ENCODE peak calls at places on chromosome 5, in ten cellular contexts. One of them, this sample, is unnamed.

GRCh38 chr5:124596595-124597388 is 149.6 kb downstream of the ZNF608 start:
- DNase-seq in AG10803: peak
- DNase-seq in endodermal cell: no peak
- DNase-seq in activated CD4-positive, alpha-beta T cell treated with anti-CD3 and anti-CD28 coated beads, Interleukin-2, amount 50 U/mL, for 1 hour: no peak
- DNase-seq in mucosa of descending colon: no peak
- DNase-seq in H54: no peak
- DNase-seq in adrenal gland: no peak
- DNase-seq in stimulated activated CD8-positive, alpha-beta memory T cell treated with anti-CD3 and anti-CD28 coated beads, Interleukin-7, amount 100 ng/mL, for 48 hours: no peak
- DNase-seq in stimulated activated CD4-positive, alpha-beta T cell treated with anti-CD3 and anti-CD28 coated beads, Interleukin-4, amount 100 ng/mL, for 24 hours: no peak
- DNase-seq in iPS-NIHi11: no peak
- DNase-seq in this sample: no peak

GRCh38 chr5:19986036-19986619 is 1.9 kb downstream of the CDH18 start:
- DNase-seq in AG10803: no peak
- DNase-seq in endodermal cell: no peak
- DNase-seq in activated CD4-positive, alpha-beta T cell treated with anti-CD3 and anti-CD28 coated beads, Interleukin-2, amount 50 U/mL, for 1 hour: no peak
- DNase-seq in mucosa of descending colon: no peak
- DNase-seq in H54: no peak
- DNase-seq in adrenal gland: no peak
- DNase-seq in stimulated activated CD8-positive, alpha-beta memory T cell treated with anti-CD3 and anti-CD28 coated beads, Interleukin-7, amount 100 ng/mL, for 48 hours: no peak
- DNase-seq in stimulated activated CD4-positive, alpha-beta T cell treated with anti-CD3 and anti-CD28 coated beads, Interleukin-4, amount 100 ng/mL, for 24 hours: no peak
- DNase-seq in iPS-NIHi11: no peak
- DNase-seq in this sample: no peak

GRCh38 chr5:150780816-150781221 is 2.3 kb downstream of the SMIM3 start:
- DNase-seq in AG10803: peak
- DNase-seq in endodermal cell: no peak
- DNase-seq in activated CD4-positive, alpha-beta T cell treated with anti-CD3 and anti-CD28 coated beads, Interleukin-2, amount 50 U/mL, for 1 hour: no peak
- DNase-seq in mucosa of descending colon: peak
- DNase-seq in H54: no peak
- DNase-seq in adrenal gland: no peak
- DNase-seq in stimulated activated CD8-positive, alpha-beta memory T cell treated with anti-CD3 and anti-CD28 coated beads, Interleukin-7, amount 100 ng/mL, for 48 hours: no peak
- DNase-seq in stimulated activated CD4-positive, alpha-beta T cell treated with anti-CD3 and anti-CD28 coated beads, Interleukin-4, amount 100 ng/mL, for 24 hours: no peak
- DNase-seq in iPS-NIHi11: no peak
- DNase-seq in this sample: no peak

GRCh38 chr5:137695651-137696428 is 40.0 kb downstream of the KLHL3 start:
- DNase-seq in AG10803: no peak
- DNase-seq in endodermal cell: no peak
- DNase-seq in activated CD4-positive, alpha-beta T cell treated with anti-CD3 and anti-CD28 coated beads, Interleukin-2, amount 50 U/mL, for 1 hour: peak
- DNase-seq in mucosa of descending colon: no peak
- DNase-seq in H54: no peak
- DNase-seq in adrenal gland: no peak
- DNase-seq in stimulated activated CD8-positive, alpha-beta memory T cell treated with anti-CD3 and anti-CD28 coated beads, Interleukin-7, amount 100 ng/mL, for 48 hours: no peak
- DNase-seq in stimulated activated CD4-positive, alpha-beta T cell treated with anti-CD3 and anti-CD28 coated beads, Interleukin-4, amount 100 ng/mL, for 24 hours: peak
- DNase-seq in iPS-NIHi11: peak
- DNase-seq in this sample: no peak

GRCh38 chr5:74382864-74383618 is 257.5 kb downstream of the ENC1 start:
- DNase-seq in AG10803: peak
- DNase-seq in endodermal cell: no peak
- DNase-seq in activated CD4-positive, alpha-beta T cell treated with anti-CD3 and anti-CD28 coated beads, Interleukin-2, amount 50 U/mL, for 1 hour: no peak
- DNase-seq in mucosa of descending colon: no peak
- DNase-seq in H54: no peak
- DNase-seq in adrenal gland: peak
- DNase-seq in stimulated activated CD8-positive, alpha-beta memory T cell treated with anti-CD3 and anti-CD28 coated beads, Interleukin-7, amount 100 ng/mL, for 48 hours: no peak
- DNase-seq in stimulated activated CD4-positive, alpha-beta T cell treated with anti-CD3 and anti-CD28 coated beads, Interleukin-4, amount 100 ng/mL, for 24 hours: no peak
- DNase-seq in iPS-NIHi11: no peak
- DNase-seq in this sample: no peak

GRCh38 chr5:36875051-36875788 is 1.3 kb upstream of the NIPBL start:
- DNase-seq in AG10803: peak
- DNase-seq in endodermal cell: peak
- DNase-seq in activated CD4-positive, alpha-beta T cell treated with anti-CD3 and anti-CD28 coated beads, Interleukin-2, amount 50 U/mL, for 1 hour: peak
- DNase-seq in mucosa of descending colon: peak
- DNase-seq in H54: peak
- DNase-seq in adrenal gland: peak
- DNase-seq in stimulated activated CD8-positive, alpha-beta memory T cell treated with anti-CD3 and anti-CD28 coated beads, Interleukin-7, amount 100 ng/mL, for 48 hours: peak
- DNase-seq in stimulated activated CD4-positive, alpha-beta T cell treated with anti-CD3 and anti-CD28 coated beads, Interleukin-4, amount 100 ng/mL, for 24 hours: peak
- DNase-seq in iPS-NIHi11: peak
- DNase-seq in this sample: peak

GRCh38 chr5:36177715-36178556 is 26.0 kb downstream of the SKP2 start:
- DNase-seq in AG10803: peak
- DNase-seq in endodermal cell: no peak
- DNase-seq in activated CD4-positive, alpha-beta T cell treated with anti-CD3 and anti-CD28 coated beads, Interleukin-2, amount 50 U/mL, for 1 hour: no peak
- DNase-seq in mucosa of descending colon: no peak
- DNase-seq in H54: no peak
- DNase-seq in adrenal gland: no peak
- DNase-seq in stimulated activated CD8-positive, alpha-beta memory T cell treated with anti-CD3 and anti-CD28 coated beads, Interleukin-7, amount 100 ng/mL, for 48 hours: no peak
- DNase-seq in stimulated activated CD4-positive, alpha-beta T cell treated with anti-CD3 and anti-CD28 coated beads, Interleukin-4, amount 100 ng/mL, for 24 hours: no peak
- DNase-seq in iPS-NIHi11: peak
- DNase-seq in this sample: no peak

GRCh38 chr5:43256261-43256966 is 56.8 kb downstream of the HMGCS1 start:
- DNase-seq in AG10803: no peak
- DNase-seq in endodermal cell: no peak
- DNase-seq in activated CD4-positive, alpha-beta T cell treated with anti-CD3 and anti-CD28 coated beads, Interleukin-2, amount 50 U/mL, for 1 hour: no peak
- DNase-seq in mucosa of descending colon: no peak
- DNase-seq in H54: no peak
- DNase-seq in adrenal gland: no peak
- DNase-seq in stimulated activated CD8-positive, alpha-beta memory T cell treated with anti-CD3 and anti-CD28 coated beads, Interleukin-7, amount 100 ng/mL, for 48 hours: no peak
- DNase-seq in stimulated activated CD4-positive, alpha-beta T cell treated with anti-CD3 and anti-CD28 coated beads, Interleukin-4, amount 100 ng/mL, for 24 hours: no peak
- DNase-seq in iPS-NIHi11: no peak
- DNase-seq in this sample: no peak

GRCh38 chr5:149581192-149581861 is at the start of gene ARHGEF37:
- DNase-seq in AG10803: peak
- DNase-seq in endodermal cell: peak
- DNase-seq in activated CD4-positive, alpha-beta T cell treated with anti-CD3 and anti-CD28 coated beads, Interleukin-2, amount 50 U/mL, for 1 hour: peak
- DNase-seq in mucosa of descending colon: peak
- DNase-seq in H54: peak
- DNase-seq in adrenal gland: peak
- DNase-seq in stimulated activated CD8-positive, alpha-beta memory T cell treated with anti-CD3 and anti-CD28 coated beads, Interleukin-7, amount 100 ng/mL, for 48 hours: peak
- DNase-seq in stimulated activated CD4-positive, alpha-beta T cell treated with anti-CD3 and anti-CD28 coated beads, Interleukin-4, amount 100 ng/mL, for 24 hours: peak
- DNase-seq in iPS-NIHi11: peak
- DNase-seq in this sample: peak

GRCh38 chr5:58946232-58946631 is 363.4 kb downstream of the RAB3C start:
- DNase-seq in AG10803: no peak
- DNase-seq in endodermal cell: no peak
- DNase-seq in activated CD4-positive, alpha-beta T cell treated with anti-CD3 and anti-CD28 coated beads, Interleukin-2, amount 50 U/mL, for 1 hour: no peak
- DNase-seq in mucosa of descending colon: no peak
- DNase-seq in H54: no peak
- DNase-seq in adrenal gland: no peak
- DNase-seq in stimulated activated CD8-positive, alpha-beta memory T cell treated with anti-CD3 and anti-CD28 coated beads, Interleukin-7, amount 100 ng/mL, for 48 hours: no peak
- DNase-seq in stimulated activated CD4-positive, alpha-beta T cell treated with anti-CD3 and anti-CD28 coated beads, Interleukin-4, amount 100 ng/mL, for 24 hours: no peak
- DNase-seq in iPS-NIHi11: no peak
- DNase-seq in this sample: no peak

GRCh38 chr5:126967808-126968466 is 62.4 kb downstream of the MARCHF3 start:
- DNase-seq in AG10803: peak
- DNase-seq in endodermal cell: no peak
- DNase-seq in activated CD4-positive, alpha-beta T cell treated with anti-CD3 and anti-CD28 coated beads, Interleukin-2, amount 50 U/mL, for 1 hour: no peak
- DNase-seq in mucosa of descending colon: no peak
- DNase-seq in H54: no peak
- DNase-seq in adrenal gland: no peak
- DNase-seq in stimulated activated CD8-positive, alpha-beta memory T cell treated with anti-CD3 and anti-CD28 coated beads, Interleukin-7, amount 100 ng/mL, for 48 hours: no peak
- DNase-seq in stimulated activated CD4-positive, alpha-beta T cell treated with anti-CD3 and anti-CD28 coated beads, Interleukin-4, amount 100 ng/mL, for 24 hours: no peak
- DNase-seq in iPS-NIHi11: no peak
- DNase-seq in this sample: no peak

GRCh38 chr5:124963236-124963929 is 216.9 kb upstream of the ZNF608 start:
- DNase-seq in AG10803: peak
- DNase-seq in endodermal cell: peak
- DNase-seq in activated CD4-positive, alpha-beta T cell treated with anti-CD3 and anti-CD28 coated beads, Interleukin-2, amount 50 U/mL, for 1 hour: no peak
- DNase-seq in mucosa of descending colon: peak
- DNase-seq in H54: no peak
- DNase-seq in adrenal gland: no peak
- DNase-seq in stimulated activated CD8-positive, alpha-beta memory T cell treated with anti-CD3 and anti-CD28 coated beads, Interleukin-7, amount 100 ng/mL, for 48 hours: no peak
- DNase-seq in stimulated activated CD4-positive, alpha-beta T cell treated with anti-CD3 and anti-CD28 coated beads, Interleukin-4, amount 100 ng/mL, for 24 hours: no peak
- DNase-seq in iPS-NIHi11: peak
- DNase-seq in this sample: no peak

GRCh38 chr5:38607930-38608545 is 51.6 kb upstream of the LIFR start:
- DNase-seq in AG10803: peak
- DNase-seq in endodermal cell: no peak
- DNase-seq in activated CD4-positive, alpha-beta T cell treated with anti-CD3 and anti-CD28 coated beads, Interleukin-2, amount 50 U/mL, for 1 hour: no peak
- DNase-seq in mucosa of descending colon: no peak
- DNase-seq in H54: no peak
- DNase-seq in adrenal gland: no peak
- DNase-seq in stimulated activated CD8-positive, alpha-beta memory T cell treated with anti-CD3 and anti-CD28 coated beads, Interleukin-7, amount 100 ng/mL, for 48 hours: no peak
- DNase-seq in stimulated activated CD4-positive, alpha-beta T cell treated with anti-CD3 and anti-CD28 coated beads, Interleukin-4, amount 100 ng/mL, for 24 hours: no peak
- DNase-seq in iPS-NIHi11: peak
- DNase-seq in this sample: no peak

GRCh38 chr5:113345261-113345940 is 89.4 kb downstream of the TSSK1B start:
- DNase-seq in AG10803: no peak
- DNase-seq in endodermal cell: no peak
- DNase-seq in activated CD4-positive, alpha-beta T cell treated with anti-CD3 and anti-CD28 coated beads, Interleukin-2, amount 50 U/mL, for 1 hour: no peak
- DNase-seq in mucosa of descending colon: no peak
- DNase-seq in H54: no peak
- DNase-seq in adrenal gland: no peak
- DNase-seq in stimulated activated CD8-positive, alpha-beta memory T cell treated with anti-CD3 and anti-CD28 coated beads, Interleukin-7, amount 100 ng/mL, for 48 hours: no peak
- DNase-seq in stimulated activated CD4-positive, alpha-beta T cell treated with anti-CD3 and anti-CD28 coated beads, Interleukin-4, amount 100 ng/mL, for 24 hours: no peak
- DNase-seq in iPS-NIHi11: no peak
- DNase-seq in this sample: no peak

GRCh38 chr5:94268226-94268625 is 350.2 kb downstream of the KIAA0825 start:
- DNase-seq in AG10803: no peak
- DNase-seq in endodermal cell: no peak
- DNase-seq in activated CD4-positive, alpha-beta T cell treated with anti-CD3 and anti-CD28 coated beads, Interleukin-2, amount 50 U/mL, for 1 hour: no peak
- DNase-seq in mucosa of descending colon: no peak
- DNase-seq in H54: no peak
- DNase-seq in adrenal gland: no peak
- DNase-seq in stimulated activated CD8-positive, alpha-beta memory T cell treated with anti-CD3 and anti-CD28 coated beads, Interleukin-7, amount 100 ng/mL, for 48 hours: no peak
- DNase-seq in stimulated activated CD4-positive, alpha-beta T cell treated with anti-CD3 and anti-CD28 coated beads, Interleukin-4, amount 100 ng/mL, for 24 hours: no peak
- DNase-seq in iPS-NIHi11: no peak
- DNase-seq in this sample: no peak

GRCh38 chr5:178346607-178347334 is 114.2 kb upstream of the PHYKPL start:
- DNase-seq in AG10803: no peak
- DNase-seq in endodermal cell: no peak
- DNase-seq in activated CD4-positive, alpha-beta T cell treated with anti-CD3 and anti-CD28 coated beads, Interleukin-2, amount 50 U/mL, for 1 hour: no peak
- DNase-seq in mucosa of descending colon: no peak
- DNase-seq in H54: no peak
- DNase-seq in adrenal gland: no peak
- DNase-seq in stimulated activated CD8-positive, alpha-beta memory T cell treated with anti-CD3 and anti-CD28 coated beads, Interleukin-7, amount 100 ng/mL, for 48 hours: no peak
- DNase-seq in stimulated activated CD4-positive, alpha-beta T cell treated with anti-CD3 and anti-CD28 coated beads, Interleukin-4, amount 100 ng/mL, for 24 hours: no peak
- DNase-seq in iPS-NIHi11: no peak
- DNase-seq in this sample: no peak

GRCh38 chr5:59592101-59592500 is 301.4 kb downstream of the PDE4D start:
- DNase-seq in AG10803: peak
- DNase-seq in endodermal cell: no peak
- DNase-seq in activated CD4-positive, alpha-beta T cell treated with anti-CD3 and anti-CD28 coated beads, Interleukin-2, amount 50 U/mL, for 1 hour: no peak
- DNase-seq in mucosa of descending colon: peak
- DNase-seq in H54: no peak
- DNase-seq in adrenal gland: no peak
- DNase-seq in stimulated activated CD8-positive, alpha-beta memory T cell treated with anti-CD3 and anti-CD28 coated beads, Interleukin-7, amount 100 ng/mL, for 48 hours: no peak
- DNase-seq in stimulated activated CD4-positive, alpha-beta T cell treated with anti-CD3 and anti-CD28 coated beads, Interleukin-4, amount 100 ng/mL, for 24 hours: no peak
- DNase-seq in iPS-NIHi11: peak
- DNase-seq in this sample: no peak

GRCh38 chr5:134139377-134139851 is 24.9 kb downstream of the TCF7 start:
- DNase-seq in AG10803: no peak
- DNase-seq in endodermal cell: no peak
- DNase-seq in activated CD4-positive, alpha-beta T cell treated with anti-CD3 and anti-CD28 coated beads, Interleukin-2, amount 50 U/mL, for 1 hour: no peak
- DNase-seq in mucosa of descending colon: peak
- DNase-seq in H54: no peak
- DNase-seq in adrenal gland: peak
- DNase-seq in stimulated activated CD8-positive, alpha-beta memory T cell treated with anti-CD3 and anti-CD28 coated beads, Interleukin-7, amount 100 ng/mL, for 48 hours: no peak
- DNase-seq in stimulated activated CD4-positive, alpha-beta T cell treated with anti-CD3 and anti-CD28 coated beads, Interleukin-4, amount 100 ng/mL, for 24 hours: peak
- DNase-seq in iPS-NIHi11: no peak
- DNase-seq in this sample: no peak

GRCh38 chr5:83375049-83375710 is 96.4 kb upstream of the VCAN start:
- DNase-seq in AG10803: peak
- DNase-seq in endodermal cell: no peak
- DNase-seq in activated CD4-positive, alpha-beta T cell treated with anti-CD3 and anti-CD28 coated beads, Interleukin-2, amount 50 U/mL, for 1 hour: no peak
- DNase-seq in mucosa of descending colon: no peak
- DNase-seq in H54: no peak
- DNase-seq in adrenal gland: no peak
- DNase-seq in stimulated activated CD8-positive, alpha-beta memory T cell treated with anti-CD3 and anti-CD28 coated beads, Interleukin-7, amount 100 ng/mL, for 48 hours: no peak
- DNase-seq in stimulated activated CD4-positive, alpha-beta T cell treated with anti-CD3 and anti-CD28 coated beads, Interleukin-4, amount 100 ng/mL, for 24 hours: no peak
- DNase-seq in iPS-NIHi11: no peak
- DNase-seq in this sample: no peak

This sample was measured in T follicular helper cell.